ENCODE peak calls at places on chromosomes 1 and 21, in eight cellular contexts. A is endothelial cell of umbilical vein, W is IMR-90, Z is heart left ventricle, S is stomach, R is adrenal gland, E is right lobe of liver, O is testis. C is an unnamed sample. For H3K27me3, the result is how much of the 10 kb centered on the place peaks cover.

GRCh38 chr1:85342177-85342576 is 65.7 kb upstream of the BCL10 start:
- DNase-seq in A (peak), R (no peak), Z (no peak), E (no peak), S (no peak), O (no peak), W (peak), C (no peak)

GRCh38 chr1:6727535-6727934 is 25.9 kb upstream of the DNAJC11 start:
- DNase-seq in S (peak), W (peak), R (peak), O (peak), A (peak), Z (no peak), E (peak), C (peak)

GRCh38 chr1:3356827-3357457 is 97.5 kb upstream of the ARHGEF16 start:
- DNase-seq in R (no peak), O (no peak), S (no peak), W (no peak), A (no peak), Z (no peak), E (no peak), C (no peak)

GRCh38 chr21:26546698-26547097 is 26.4 kb downstream of the CYYR1 start:
- DNase-seq in S (no peak), A (peak), O (no peak), W (no peak), Z (peak), R (peak), E (peak), C (no peak)

GRCh38 chr1:86705633-86705985 is 1.2 kb downstream of the SH3GLB1 start:
- DNase-seq in O (no peak), Z (no peak), E (no peak), R (peak), W (no peak), S (no peak), A (no peak), C (no peak)

GRCh38 chr1:109356959-109357358 is 40.8 kb downstream of the SORT1 start:
- DNase-seq in E (no peak), S (no peak), W (peak), R (no peak), Z (no peak), A (no peak), O (no peak), C (no peak)

GRCh38 chr1:8070381-8070811 is 44.3 kb upstream of the ERRFI1 start:
- DNase-seq in A (no peak), S (peak), O (no peak), W (no peak), Z (no peak), E (no peak), R (no peak), C (no peak)

GRCh38 chr1:160858127-160858909 is 4.4 kb downstream of the CD244 start:
- DNase-seq in O (no peak), A (no peak), W (no peak), E (no peak), Z (no peak), S (peak), R (no peak), C (peak)

GRCh38 chr1:10510520-10511493 is 36.1 kb downstream of the PEX14 start:
- DNase-seq in E (peak), R (no peak), W (peak), A (peak), S (no peak), Z (no peak), O (no peak), C (peak)

GRCh38 chr1:218330043-218330623 is 15.0 kb upstream of the TGFB2 start:
- DNase-seq in S (no peak), E (no peak), W (peak), O (no peak), R (no peak), Z (no peak), A (peak), C (no peak)

GRCh38 chr21:40707271-40707670 is 139.7 kb downstream of the DSCAM start:
- DNase-seq in A (no peak), O (no peak), E (no peak), Z (no peak), W (no peak), S (no peak), R (no peak), C (no peak)

GRCh38 chr1:247386695-247387094 is 29.3 kb upstream of the NLRP3 start:
- DNase-seq in S (no peak), O (no peak), R (no peak), W (peak), E (no peak), A (no peak), Z (no peak), C (no peak)

GRCh38 chr1:77639056-77639455 is 43.4 kb downstream of the ZZZ3 start:
- DNase-seq in R (no peak), Z (no peak), W (peak), E (no peak), S (no peak), A (peak), O (no peak), C (no peak)

GRCh38 chr21:16842716-16843115 is 670.1 kb upstream of the CXADR start:
- DNase-seq in A (no peak), E (no peak), Z (no peak), O (no peak), W (peak), S (no peak), R (no peak), C (no peak)

GRCh38 chr1:94909486-94909885 is 17.4 kb downstream of the CNN3 start:
- DNase-seq in S (no peak), A (no peak), E (no peak), Z (no peak), O (no peak), R (no peak), W (no peak), C (no peak)

GRCh38 chr1:238223067-238223640 is 332.4 kb upstream of the ZP4 start:
- DNase-seq in O (no peak), W (no peak), E (no peak), S (no peak), Z (no peak), R (no peak), A (no peak), C (no peak)

GRCh38 chr1:1222575-1223225 is 8.7 kb upstream of the TNFRSF4 start:
- DNase-seq in E (no peak), O (no peak), R (no peak), A (no peak), S (no peak), W (no peak), Z (no peak), C (no peak)

GRCh38 chr1:78092686-78093085 is 46.9 kb downstream of the GIPC2 start:
- DNase-seq in S (no peak), E (no peak), R (peak), Z (no peak), O (no peak), A (no peak), W (no peak), C (no peak)

GRCh38 chr1:223233410-223234163 is 90.5 kb upstream of the TLR5 start:
- DNase-seq in A (peak), E (peak), W (peak), R (peak), Z (no peak), O (no peak), S (peak), C (no peak)

GRCh38 chr1:64171797-64172281 is 31.6 kb upstream of the UBE2U start:
- DNase-seq in A (peak), O (no peak), R (peak), W (peak), Z (no peak), S (no peak), E (no peak), C (no peak)

GRCh38 chr1:105872761-105873286 is 1183.7 kb upstream of the PRMT6 start:
- DNase-seq in W (no peak), O (peak), A (no peak), Z (no peak), S (no peak), R (no peak), E (no peak), C (no peak)

GRCh38 chr21:28671549-28672195 is 321.0 kb downstream of the LTN1 start:
- DNase-seq in A (peak), E (no peak), W (no peak), S (no peak), O (no peak), Z (no peak), R (no peak), C (no peak)

GRCh38 chr1:44848456-44849181 is 5.6 kb upstream of the PTCH2 start:
- DNase-seq in Z (no peak), S (no peak), O (peak), E (no peak), W (no peak), A (peak), R (no peak), C (no peak)

GRCh38 chr21:26941436-26941835 is 25.5 kb downstream of the ADAMTS5 start:
- DNase-seq in R (no peak), A (no peak), O (no peak), Z (no peak), W (peak), S (no peak), E (no peak), C (no peak)

GRCh38 chr1:11842154-11843041 is 5.2 kb downstream of the NPPA start:
- DNase-seq in A (peak), W (peak), S (no peak), E (peak), O (peak), Z (no peak), R (no peak), C (peak)

GRCh38 chr1:230350208-230350921 is 75.8 kb downstream of the PGBD5 start:
- DNase-seq in E (peak), W (peak), R (peak), O (no peak), A (no peak), Z (no peak), S (no peak), C (no peak)

DNA sequence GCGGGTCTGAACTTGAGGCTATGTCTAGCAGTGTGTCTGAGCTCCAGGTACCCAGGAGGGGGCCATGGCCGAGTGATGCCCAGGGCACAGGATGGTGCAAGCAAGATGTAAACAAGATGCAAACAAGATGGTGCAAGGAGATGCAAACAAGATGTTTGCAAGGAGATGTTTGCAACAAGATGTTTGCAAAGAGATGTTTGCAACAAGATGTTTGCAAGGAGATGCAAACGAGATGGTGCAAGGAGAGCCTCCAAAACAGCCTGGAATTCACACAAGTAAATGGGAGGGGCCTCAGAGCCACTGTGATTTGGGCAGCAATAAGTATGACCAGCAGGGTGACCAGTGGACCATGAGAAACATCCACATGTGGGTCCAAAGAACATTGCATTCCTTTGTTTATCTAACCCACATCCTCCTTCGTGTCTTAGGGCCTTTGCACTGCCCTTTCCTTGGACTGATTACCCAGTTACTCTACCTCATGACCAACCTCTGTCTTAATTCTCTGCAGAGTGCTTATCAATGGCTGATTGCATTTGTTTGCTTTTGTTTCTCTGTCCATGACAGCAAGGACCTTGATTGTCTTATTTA is 162.9 kb downstream of the PLPP3 start:
- DNase-seq in O (no peak), W (no peak), R (no peak), A (peak), E (no peak), S (no peak), Z (no peak), C (no peak)
- TF ChIP-seq POLR2A in O (no peak), W (no peak), R (no peak), A (no peak), E (no peak), S (no peak), Z (no peak), C (no peak)

DNA sequence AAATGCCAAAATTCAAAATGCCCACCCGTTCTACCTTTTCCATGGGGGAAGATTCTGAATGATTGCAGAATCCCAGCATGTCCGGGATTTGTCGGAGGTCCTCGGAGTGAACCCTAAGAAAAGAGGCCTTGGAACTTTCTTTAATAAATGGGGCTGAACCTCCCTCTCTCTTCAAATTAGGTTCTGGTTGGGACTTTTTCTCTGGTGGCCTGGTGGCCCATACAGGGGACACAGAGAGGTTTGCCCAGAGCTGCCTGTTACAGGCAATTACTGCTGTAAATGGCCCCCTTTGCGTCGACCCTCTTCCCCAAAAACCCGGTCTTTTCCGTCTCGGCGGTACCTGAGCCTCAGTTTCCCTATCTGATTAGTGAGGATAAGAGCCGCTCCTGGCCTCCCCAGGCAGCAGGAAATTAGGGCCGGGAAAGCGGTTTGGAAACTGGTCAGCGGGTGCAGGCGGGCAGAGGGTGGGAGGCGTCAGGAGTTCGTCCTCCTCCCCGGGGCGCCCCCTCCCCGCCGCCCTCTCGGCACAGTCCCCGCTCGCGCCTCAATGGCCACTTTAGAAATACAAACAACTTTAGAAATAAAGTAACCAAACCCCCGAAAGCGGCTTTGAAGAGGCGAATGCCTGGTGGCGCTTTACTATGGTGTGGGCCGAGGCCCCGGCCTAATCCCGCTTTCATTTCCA is 15.6 kb downstream of the PAX7 start:
- DNase-seq in W (no peak), O (no peak), Z (no peak), R (no peak), A (no peak), E (no peak), S (no peak), C (no peak)
- H3K27me3 ChIP-seq in W (half or more), O (under half), Z (half or more), R (half or more), A (half or more), E (under half), S (half or more), C (under half)

GRCh38 chr1:201480231-201481003 is 11.4 kb upstream of the PHLDA3 start:
- DNase-seq in S (peak), Z (peak), O (peak), W (no peak), A (no peak), E (peak), R (peak), C (peak)

GRCh38 chr1:201479331-201479730 is 10.3 kb upstream of the PHLDA3 start:
- DNase-seq in W (no peak), Z (no peak), A (no peak), R (no peak), O (no peak), S (no peak), E (no peak), C (no peak)

GRCh38 chr1:201481761-201482493 is 12.9 kb upstream of the PHLDA3 start:
- DNase-seq in S (peak), E (peak), R (peak), A (peak), W (peak), Z (peak), O (peak), C (peak)

GRCh38 chr1:201482755-201483154 is 13.8 kb upstream of the PHLDA3 start:
- DNase-seq in O (no peak), S (no peak), E (no peak), A (no peak), W (no peak), R (no peak), Z (no peak), C (no peak)

DNA sequence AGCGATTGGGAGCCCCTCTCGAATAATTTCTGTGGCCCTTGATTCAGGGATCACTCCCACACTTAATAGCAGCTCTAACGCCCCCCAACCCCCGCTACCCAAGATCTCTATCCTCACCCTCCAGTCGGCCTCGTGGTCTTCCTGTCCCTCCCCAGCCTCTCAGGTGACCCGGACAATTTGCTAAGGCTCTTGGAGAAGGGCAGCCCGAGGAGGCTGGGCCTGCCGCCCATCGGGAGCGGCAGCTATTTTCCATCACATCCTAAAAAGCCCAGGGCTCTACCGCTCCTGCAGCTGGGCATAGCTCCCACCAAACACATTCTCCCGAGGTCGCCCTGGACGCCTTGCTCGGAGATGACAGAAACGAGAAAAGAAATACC is 12.0 kb upstream of the PHLDA3 start:
- DNase-seq in E (no peak), Z (no peak), S (no peak), A (no peak), R (no peak), O (no peak), W (no peak), C (no peak)
- H3K4me3 ChIP-seq in E (peak), Z (no peak), S (peak), A (no peak), R (peak), O (peak), W (no peak), C (peak)

GRCh38 chr1:17561561-17561985 is 22.1 kb downstream of the ARHGEF10L start:
- DNase-seq in O (no peak), E (peak), Z (no peak), R (peak), W (no peak), S (peak), A (no peak), C (no peak)

GRCh38 chr1:17564458-17565393 is 25.2 kb downstream of the ARHGEF10L start:
- DNase-seq in O (no peak), S (peak), Z (no peak), R (no peak), W (no peak), A (no peak), E (peak), C (no peak)

GRCh38 chr1:17562375-17562774 is 22.9 kb downstream of the ARHGEF10L start:
- DNase-seq in R (no peak), W (no peak), Z (no peak), A (no peak), O (no peak), E (no peak), S (no peak), C (no peak)

GRCh38 chr1:17565551-17565971 is 26.1 kb downstream of the ARHGEF10L start:
- DNase-seq in A (no peak), S (no peak), Z (no peak), R (no peak), E (peak), W (no peak), O (no peak), C (no peak)

DNA sequence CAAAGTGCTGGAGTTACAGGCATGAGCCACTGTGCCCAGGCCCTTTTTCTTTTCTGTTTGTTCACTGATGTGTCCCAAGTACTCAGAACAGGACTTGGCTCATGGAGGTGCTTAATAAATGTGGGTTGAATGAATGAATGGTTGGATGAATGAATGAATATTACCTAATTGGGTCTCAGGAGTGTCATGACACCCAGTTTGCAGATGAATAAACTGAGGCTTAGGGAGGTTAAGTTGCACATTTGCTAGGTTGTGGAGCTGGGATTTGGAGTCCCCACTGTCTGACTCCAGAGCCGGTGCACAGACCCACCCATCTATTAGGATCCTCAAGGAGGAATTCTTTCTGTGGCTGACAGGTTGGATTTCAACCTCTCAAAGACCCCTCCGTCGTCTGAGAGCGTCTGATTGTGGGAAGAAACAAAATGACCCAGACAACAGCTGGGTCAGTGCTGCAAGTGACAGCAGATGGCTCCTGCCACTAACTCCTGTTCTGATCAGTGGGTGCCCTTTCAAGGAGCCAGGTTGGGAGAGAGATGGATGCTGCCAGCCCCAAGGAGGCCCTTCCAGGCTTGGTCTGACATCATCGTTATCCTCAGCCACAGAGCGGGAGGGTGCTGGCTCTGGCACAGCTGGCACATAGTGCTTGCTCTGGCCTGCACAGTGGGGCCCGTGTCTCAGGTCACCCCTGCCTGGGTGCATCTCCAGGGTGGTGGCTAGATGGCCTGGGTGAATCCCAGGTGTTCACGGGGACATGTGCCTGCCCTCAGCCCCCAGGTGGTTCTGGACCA is 24.2 kb downstream of the ARHGEF10L start:
- DNase-seq in W (no peak), S (no peak), Z (no peak), E (no peak), R (no peak), O (no peak), A (no peak), C (no peak)
- TF ChIP-seq POLR2A in W (no peak), S (no peak), Z (no peak), E (no peak), R (no peak), O (no peak), A (no peak), C (no peak)

GRCh38 chr21:39587376-39587775 is 25.4 kb upstream of the B3GALT5 start:
- DNase-seq in W (no peak), S (no peak), A (no peak), E (no peak), Z (no peak), O (no peak), R (no peak), C (no peak)

GRCh38 chr21:39593522-39593921 is 19.2 kb upstream of the B3GALT5 start:
- DNase-seq in R (no peak), E (no peak), S (no peak), O (no peak), A (no peak), Z (no peak), W (no peak), C (no peak)

GRCh38 chr21:39588884-39589283 is 23.9 kb upstream of the B3GALT5 start:
- DNase-seq in O (no peak), S (no peak), Z (no peak), W (no peak), R (no peak), E (no peak), A (no peak), C (no peak)
- H3K27me3 ChIP-seq in O (under half), S (under half), Z (under half), W (under half), R (under half), E (under half), A (under half), C (under half)

DNA sequence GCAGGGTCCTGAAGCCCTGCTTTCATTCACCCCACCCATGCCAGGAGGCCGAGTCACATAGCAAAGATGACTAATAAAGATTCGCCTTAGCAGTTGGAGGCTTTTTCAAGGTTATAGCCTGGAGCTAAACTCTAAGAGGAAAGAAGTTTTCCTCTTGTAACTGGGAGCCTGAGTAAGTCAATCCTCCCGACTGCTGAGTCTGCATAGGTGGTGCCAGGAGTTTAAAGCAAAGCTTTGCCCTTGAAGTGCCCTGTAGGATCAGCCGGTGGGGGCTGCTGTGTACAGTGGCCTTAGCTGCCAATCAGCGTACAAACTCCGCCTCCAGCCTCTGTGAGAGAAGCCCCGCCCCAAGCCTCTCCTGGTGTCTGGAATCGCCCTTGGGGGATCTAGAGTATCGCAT is 147.5 kb upstream of the SPATA6 start:
- DNase-seq in W (peak), S (peak), Z (no peak), A (no peak), R (peak), O (peak), E (no peak), C (no peak)
- H3K4me3 ChIP-seq in W (no peak), S (no peak), Z (no peak), A (no peak), R (peak), O (no peak), E (no peak), C (no peak)

GRCh38 chr1:209827384-209828261 is at the start of gene UTP25:
- DNase-seq in Z (peak), S (peak), A (peak), W (peak), O (peak), E (peak), R (peak), C (peak)
- TF ChIP-seq POLR2A in Z (no peak), S (no peak), A (peak), W (no peak), O (no peak), E (peak), R (peak), C (no peak)